ENCODE peak calls at places on chromosomes 6 and 20, in ten cellular contexts. P, S, F, X, V, H, G, R, Q and E are unnamed samples.

GRCh38 chr6:75855047-75855446 is 106.0 kb downstream of the MYO6 start:
- DNase-seq in P (peak), V (no peak), Q (no peak), R (peak), S (no peak), H (peak), F (peak), G (no peak), X (peak), E (no peak)

GRCh38 chr6:20534295-20534897 is at the start of gene CDKAL1:
- DNase-seq in V (peak), X (peak), F (peak), Q (peak), P (peak), H (peak), G (peak), R (peak), S (peak), E (peak)

GRCh38 chr20:44540834-44541233 is 19.0 kb upstream of the SERINC3 start:
- DNase-seq in V (no peak), G (no peak), F (no peak), Q (no peak), P (no peak), S (no peak), H (peak), R (no peak), X (no peak), E (no peak)

GRCh38 chr6:108988765-108989164 is 105.9 kb downstream of the SESN1 start:
- DNase-seq in H (no peak), P (no peak), S (no peak), G (no peak), X (no peak), Q (no peak), V (no peak), R (no peak), F (no peak), E (no peak)

GRCh38 chr20:23331951-23332350 is 18.6 kb upstream of the NXT1 start:
- DNase-seq in F (no peak), G (no peak), R (no peak), S (no peak), H (no peak), Q (no peak), V (no peak), P (no peak), X (no peak), E (no peak)

GRCh38 chr6:82862543-82862942 is 203.1 kb downstream of the UBE3D start:
- DNase-seq in X (no peak), F (peak), V (no peak), S (no peak), P (no peak), R (no peak), Q (no peak), H (no peak), G (no peak), E (no peak)

GRCh38 chr6:52187098-52187497 is 923 bp downstream of the IL17A start:
- DNase-seq in Q (no peak), P (no peak), R (no peak), V (no peak), H (no peak), G (no peak), X (no peak), S (no peak), F (no peak), E (no peak)

GRCh38 chr6:27267865-27268444 is 20.5 kb downstream of the PRSS16 start:
- DNase-seq in S (no peak), R (no peak), H (no peak), G (no peak), F (no peak), X (no peak), Q (no peak), V (no peak), P (no peak), E (no peak)

GRCh38 chr6:12279322-12280098 is 10.7 kb upstream of the EDN1 start:
- DNase-seq in X (no peak), H (peak), S (no peak), G (no peak), R (no peak), V (no peak), F (no peak), P (no peak), Q (no peak), E (no peak)

GRCh38 chr20:34705383-34706021 is 1.4 kb downstream of the TP53INP2 start:
- DNase-seq in R (peak), V (no peak), Q (no peak), H (peak), F (no peak), P (peak), S (no peak), G (no peak), X (peak), E (no peak)

GRCh38 chr20:53493201-53493908 is 100.3 kb downstream of the ZNF217 start:
- DNase-seq in Q (no peak), R (no peak), V (no peak), X (no peak), F (no peak), P (peak), G (peak), H (no peak), S (no peak), E (no peak)

GRCh38 chr6:84260186-84260585 is 32.7 kb upstream of the CEP162 start:
- DNase-seq in F (no peak), R (no peak), G (no peak), Q (no peak), S (no peak), X (no peak), P (no peak), V (no peak), H (no peak), E (no peak)

GRCh38 chr6:37979392-37980221 is 160.1 kb downstream of the ZFAND3 start:
- DNase-seq in R (no peak), V (no peak), X (no peak), Q (no peak), G (no peak), S (no peak), H (no peak), F (no peak), P (no peak), E (no peak)

GRCh38 chr20:63946986-63947637 is 9.1 kb downstream of the UCKL1 start:
- DNase-seq in R (no peak), P (no peak), F (no peak), Q (peak), X (no peak), H (no peak), V (peak), G (no peak), S (no peak), E (no peak)

GRCh38 chr6:112620832-112621569 is 273.9 kb downstream of the RFPL4B start:
- DNase-seq in H (no peak), S (no peak), V (no peak), Q (no peak), R (no peak), X (no peak), P (no peak), G (no peak), F (no peak), E (no peak)

GRCh38 chr6:107571354-107571753 is 81.4 kb downstream of the SOBP start:
- DNase-seq in S (no peak), X (no peak), P (no peak), G (no peak), H (no peak), R (no peak), Q (no peak), V (no peak), F (no peak), E (no peak)

GRCh38 chr6:134217110-134217509 is 100.8 kb downstream of the SGK1 start:
- DNase-seq in V (no peak), X (no peak), S (no peak), R (no peak), G (no peak), Q (no peak), P (no peak), H (no peak), F (no peak), E (no peak)

GRCh38 chr6:19803331-19804330 is 33.5 kb upstream of the ID4 start:
- DNase-seq in Q (no peak), V (no peak), P (no peak), S (no peak), X (no peak), H (no peak), G (no peak), R (peak), F (no peak), E (no peak)

GRCh38 chr20:878511-879307 is 37.4 kb downstream of the ANGPT4 start:
- DNase-seq in G (no peak), F (no peak), X (no peak), P (peak), H (no peak), Q (no peak), V (peak), R (no peak), S (no peak), E (no peak)

GRCh38 chr6:64050586-64050985 is 415.0 kb downstream of the PHF3 start:
- DNase-seq in P (no peak), Q (no peak), X (no peak), V (no peak), F (no peak), H (no peak), R (no peak), G (no peak), S (no peak), E (no peak)

GRCh38 chr6:168815229-168815628 is 374.2 kb downstream of the SMOC2 start:
- DNase-seq in R (no peak), X (no peak), P (no peak), S (no peak), V (no peak), Q (no peak), F (peak), G (peak), H (no peak), E (no peak)

GRCh38 chr6:18028332-18028731 is 40.9 kb upstream of the KIF13A start:
- DNase-seq in R (no peak), V (no peak), P (no peak), S (no peak), F (no peak), X (no peak), Q (no peak), H (no peak), G (no peak), E (no peak)

GRCh38 chr20:49280463-49281058 is 2.7 kb upstream of the ZNFX1 start:
- DNase-seq in X (no peak), G (no peak), P (no peak), H (no peak), S (no peak), Q (no peak), F (no peak), R (no peak), V (no peak), E (no peak)
- H3K27ac ChIP-seq in X (peak), G (peak), P (no peak), H (no peak), S (no peak), Q (no peak), F (peak), R (peak), V (peak), E (no peak)

DNA sequence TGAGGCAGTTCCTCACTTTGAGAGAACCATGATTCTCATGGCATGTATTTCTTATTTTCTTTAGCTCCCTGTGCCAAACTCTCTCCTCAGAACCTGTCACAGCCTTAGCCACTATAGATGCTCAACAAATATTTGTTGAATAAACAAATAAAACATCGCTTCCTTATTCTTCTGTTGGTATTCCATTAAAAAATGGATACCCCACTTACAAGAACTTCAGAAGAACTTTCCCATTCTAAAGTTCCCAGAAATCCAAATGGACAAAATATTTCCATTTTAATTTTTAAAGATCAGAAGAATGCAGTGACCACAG is 205.5 kb upstream of the PREP start:
- DNase-seq in Q (no peak), V (no peak), P (no peak), F (no peak), X (no peak), G (no peak), R (no peak), S (no peak), H (no peak), E (no peak)
- H3K27ac ChIP-seq in Q (no peak), V (no peak), P (no peak), F (no peak), X (peak), G (no peak), R (no peak), S (no peak), H (peak), E (no peak)

GRCh38 chr6:45591816-45592359 is 214.2 kb upstream of the SUPT3H start:
- DNase-seq in H (no peak), G (no peak), F (no peak), Q (no peak), V (no peak), R (no peak), S (no peak), X (no peak), P (no peak), E (no peak)

GRCh38 chr6:45591306-45591705 is 213.6 kb upstream of the SUPT3H start:
- DNase-seq in Q (no peak), G (no peak), H (no peak), X (no peak), F (no peak), V (no peak), R (no peak), P (no peak), S (no peak), E (no peak)

GRCh38 chr6:45590225-45590624 is 212.5 kb upstream of the SUPT3H start:
- DNase-seq in S (no peak), G (peak), Q (no peak), F (no peak), H (no peak), X (no peak), V (no peak), P (no peak), R (no peak), E (no peak)

GRCh38 chr6:45589367-45589766 is 211.6 kb upstream of the SUPT3H start:
- DNase-seq in G (no peak), Q (no peak), F (no peak), R (no peak), P (no peak), V (no peak), X (no peak), S (no peak), H (no peak), E (no peak)

DNA sequence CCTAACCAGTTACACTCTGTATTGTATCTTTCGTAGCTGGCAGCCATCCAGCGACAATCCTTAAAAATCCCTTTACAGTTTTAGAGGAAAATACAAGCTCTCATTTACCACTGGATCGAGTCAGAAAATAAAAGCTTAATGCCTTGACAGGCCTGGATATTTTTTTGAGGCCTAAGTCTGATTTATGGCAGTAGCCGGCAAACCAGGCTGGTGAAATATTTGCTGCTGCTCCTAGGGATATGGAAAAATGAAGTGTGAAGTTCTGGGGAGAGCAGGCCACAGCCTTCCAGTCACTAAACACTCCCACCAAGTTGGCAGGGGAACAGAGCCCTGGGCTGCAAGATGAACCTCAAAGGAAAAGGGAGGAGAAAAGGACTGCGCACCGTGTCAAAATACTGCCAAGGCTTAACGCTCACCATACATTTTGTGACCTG is 213.0 kb upstream of the SUPT3H start:
- DNase-seq in P (peak), F (no peak), V (no peak), X (no peak), Q (peak), G (peak), H (no peak), S (no peak), R (no peak), E (no peak)
- H3K27ac ChIP-seq in P (no peak), F (no peak), V (no peak), X (peak), Q (peak), G (peak), H (no peak), S (no peak), R (no peak), E (no peak)

GRCh38 chr6:24287239-24287638 is 70.6 kb downstream of the DCDC2 start:
- DNase-seq in V (no peak), X (no peak), R (no peak), Q (no peak), S (no peak), P (no peak), H (no peak), G (no peak), F (no peak), E (no peak)
- H3K27ac ChIP-seq in V (no peak), X (no peak), R (no peak), Q (no peak), S (no peak), P (no peak), H (no peak), G (no peak), F (no peak), E (no peak)

GRCh38 chr6:154277578-154278128 is 79.0 kb downstream of the IPCEF1 start:
- DNase-seq in H (no peak), P (no peak), R (no peak), S (no peak), X (no peak), V (no peak), G (no peak), Q (no peak), F (no peak), E (no peak)

GRCh38 chr6:154274175-154274574 is 82.4 kb downstream of the IPCEF1 start:
- DNase-seq in S (no peak), F (no peak), G (no peak), X (no peak), H (no peak), R (no peak), P (no peak), V (no peak), Q (no peak), E (no peak)

GRCh38 chr6:154276810-154277577 is 79.6 kb downstream of the IPCEF1 start:
- DNase-seq in H (no peak), S (no peak), Q (no peak), G (no peak), R (no peak), V (no peak), F (peak), P (no peak), X (no peak), E (no peak)
- H3K27ac ChIP-seq in H (no peak), S (no peak), Q (no peak), G (no peak), R (no peak), V (no peak), F (no peak), P (no peak), X (no peak), E (no peak)

DNA sequence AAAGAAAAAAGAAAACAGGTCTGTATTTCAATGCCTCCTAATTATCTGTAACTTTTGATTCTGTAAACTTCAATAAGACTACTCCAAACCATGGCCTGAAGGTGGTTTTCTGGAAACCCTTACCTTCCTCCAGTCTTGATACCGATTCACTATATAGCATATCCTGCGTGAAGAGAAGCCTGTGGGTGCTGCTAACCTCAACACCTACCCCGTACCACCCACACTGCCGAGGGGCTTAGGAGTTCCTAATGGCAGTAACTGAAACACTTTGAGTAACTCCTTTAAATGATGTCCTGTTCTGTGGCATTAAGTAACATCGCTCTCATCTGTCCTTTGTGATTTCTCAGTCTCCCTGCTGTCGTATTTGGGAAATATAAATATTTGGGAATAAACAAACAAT is 104.5 kb upstream of the CARMIL1 start:
- DNase-seq in V (no peak), G (no peak), H (no peak), Q (no peak), S (no peak), R (no peak), X (no peak), P (no peak), F (no peak), E (no peak)
- H3K27ac ChIP-seq in V (peak), G (no peak), H (peak), Q (no peak), S (peak), R (no peak), X (peak), P (no peak), F (peak), E (no peak)

GRCh38 chr20:38893056-38893455 is 33.2 kb upstream of the FAM83D start:
- DNase-seq in H (no peak), F (no peak), V (no peak), S (no peak), Q (no peak), G (no peak), P (no peak), X (no peak), R (no peak), E (no peak)
- H3K27ac ChIP-seq in H (no peak), F (no peak), V (peak), S (no peak), Q (no peak), G (no peak), P (no peak), X (no peak), R (no peak), E (no peak)

GRCh38 chr6:110813813-110814487 is 1.3 kb downstream of the CDK19 start:
- DNase-seq in R (peak), G (no peak), X (peak), H (peak), Q (no peak), F (no peak), V (no peak), S (no peak), P (peak), E (no peak)
- H3K27ac ChIP-seq in R (peak), G (peak), X (peak), H (peak), Q (peak), F (peak), V (peak), S (no peak), P (peak), E (peak)